ENCODE peak calls at places on chromosomes 13 and 19, in five cellular contexts. One of them, this sample, is unnamed.

GRCh38 chr19:45523642-45524256 is 16.5 kb downstream of the VASP start:
- DNase-seq in fibroblast of lung: peak; percentile 62
- DNase-seq in hepatocyte: peak; percentile 88
- DNase-seq in T-helper 2 cell treated with Interferon-gamma antibody and Interleukin-4, amounts not matched to agents 5 μg/mL and 100 μg/mL, for 36 hours: peak; percentile 72
- DNase-seq in left ventricle myocardium inferior: peak; percentile 72
- DNase-seq in this sample: peak; percentile 69

GRCh38 chr13:64052526-64052925 is 2636.9 kb upstream of the PCDH20 start:
- DNase-seq in fibroblast of lung: no peak
- DNase-seq in hepatocyte: no peak
- DNase-seq in T-helper 2 cell treated with Interferon-gamma antibody and Interleukin-4, amounts not matched to agents 5 μg/mL and 100 μg/mL, for 36 hours: no peak
- DNase-seq in left ventricle myocardium inferior: no peak
- DNase-seq in this sample: no peak

GRCh38 chr19:15199652-15200574 is 882 bp downstream of the NOTCH3 start:
- DNase-seq in fibroblast of lung: peak; percentile 37
- DNase-seq in hepatocyte: peak; percentile 82
- DNase-seq in T-helper 2 cell treated with Interferon-gamma antibody and Interleukin-4, amounts not matched to agents 5 μg/mL and 100 μg/mL, for 36 hours: no peak
- DNase-seq in left ventricle myocardium inferior: no peak
- DNase-seq in this sample: no peak

GRCh38 chr13:103099894-103100293 is 33.7 kb upstream of the SLC10A2 start:
- DNase-seq in fibroblast of lung: no peak
- DNase-seq in hepatocyte: no peak
- DNase-seq in T-helper 2 cell treated with Interferon-gamma antibody and Interleukin-4, amounts not matched to agents 5 μg/mL and 100 μg/mL, for 36 hours: no peak
- DNase-seq in left ventricle myocardium inferior: no peak
- DNase-seq in this sample: no peak

GRCh38 chr19:7505288-7505681 is 10.6 kb upstream of the ZNF358 start:
- DNase-seq in fibroblast of lung: no peak
- DNase-seq in hepatocyte: no peak
- DNase-seq in T-helper 2 cell treated with Interferon-gamma antibody and Interleukin-4, amounts not matched to agents 5 μg/mL and 100 μg/mL, for 36 hours: no peak
- DNase-seq in left ventricle myocardium inferior: no peak
- DNase-seq in this sample: no peak

GRCh38 chr13:24161980-24162517 is 1.5 kb downstream of the SPATA13 start:
- DNase-seq in fibroblast of lung: no peak
- DNase-seq in hepatocyte: no peak
- DNase-seq in T-helper 2 cell treated with Interferon-gamma antibody and Interleukin-4, amounts not matched to agents 5 μg/mL and 100 μg/mL, for 36 hours: no peak
- DNase-seq in left ventricle myocardium inferior: no peak
- DNase-seq in this sample: no peak

GRCh38 chr13:77507931-77508776 is 27.4 kb upstream of the SCEL start:
- DNase-seq in fibroblast of lung: peak; percentile 97
- DNase-seq in hepatocyte: no peak
- DNase-seq in T-helper 2 cell treated with Interferon-gamma antibody and Interleukin-4, amounts not matched to agents 5 μg/mL and 100 μg/mL, for 36 hours: no peak
- DNase-seq in left ventricle myocardium inferior: no peak
- DNase-seq in this sample: peak; percentile 98

GRCh38 chr13:48252176-48252575 is 19.2 kb downstream of the ITM2B start:
- DNase-seq in fibroblast of lung: no peak
- DNase-seq in hepatocyte: no peak
- DNase-seq in T-helper 2 cell treated with Interferon-gamma antibody and Interleukin-4, amounts not matched to agents 5 μg/mL and 100 μg/mL, for 36 hours: no peak
- DNase-seq in left ventricle myocardium inferior: no peak
- DNase-seq in this sample: no peak

GRCh38 chr19:46355991-46356669 is 9.2 kb downstream of the PPP5C start:
- DNase-seq in fibroblast of lung: no peak
- DNase-seq in hepatocyte: no peak
- DNase-seq in T-helper 2 cell treated with Interferon-gamma antibody and Interleukin-4, amounts not matched to agents 5 μg/mL and 100 μg/mL, for 36 hours: no peak
- DNase-seq in left ventricle myocardium inferior: no peak
- DNase-seq in this sample: no peak

GRCh38 chr13:83879431-83880171 is 2.7 kb downstream of the SLITRK1 start:
- DNase-seq in fibroblast of lung: peak; percentile 24
- DNase-seq in hepatocyte: peak; percentile 5
- DNase-seq in T-helper 2 cell treated with Interferon-gamma antibody and Interleukin-4, amounts not matched to agents 5 μg/mL and 100 μg/mL, for 36 hours: no peak
- DNase-seq in left ventricle myocardium inferior: no peak
- DNase-seq in this sample: no peak

GRCh38 chr19:12774588-12775555 is at the start of gene HOOK2:
- DNase-seq in fibroblast of lung: no peak
- DNase-seq in hepatocyte: peak; percentile 98
- DNase-seq in T-helper 2 cell treated with Interferon-gamma antibody and Interleukin-4, amounts not matched to agents 5 μg/mL and 100 μg/mL, for 36 hours: no peak
- DNase-seq in left ventricle myocardium inferior: no peak
- DNase-seq in this sample: no peak

GRCh38 chr19:21498651-21499050 is 6.8 kb upstream of the ZNF429 start:
- DNase-seq in fibroblast of lung: peak; percentile 15
- DNase-seq in hepatocyte: no peak
- DNase-seq in T-helper 2 cell treated with Interferon-gamma antibody and Interleukin-4, amounts not matched to agents 5 μg/mL and 100 μg/mL, for 36 hours: no peak
- DNase-seq in left ventricle myocardium inferior: no peak
- DNase-seq in this sample: no peak

GRCh38 chr13:53784331-53784730 is 755.7 kb downstream of the OLFM4 start:
- DNase-seq in fibroblast of lung: no peak
- DNase-seq in hepatocyte: no peak
- DNase-seq in T-helper 2 cell treated with Interferon-gamma antibody and Interleukin-4, amounts not matched to agents 5 μg/mL and 100 μg/mL, for 36 hours: no peak
- DNase-seq in left ventricle myocardium inferior: no peak
- DNase-seq in this sample: no peak

GRCh38 chr13:62209539-62209938 is 793.9 kb upstream of the PCDH20 start:
- DNase-seq in fibroblast of lung: no peak
- DNase-seq in hepatocyte: no peak
- DNase-seq in T-helper 2 cell treated with Interferon-gamma antibody and Interleukin-4, amounts not matched to agents 5 μg/mL and 100 μg/mL, for 36 hours: no peak
- DNase-seq in left ventricle myocardium inferior: no peak
- DNase-seq in this sample: no peak

GRCh38 chr19:2478756-2479555 is 3.0 kb downstream of the GADD45B start:
- DNase-seq in fibroblast of lung: peak; percentile 74
- DNase-seq in hepatocyte: peak; percentile 85
- DNase-seq in T-helper 2 cell treated with Interferon-gamma antibody and Interleukin-4, amounts not matched to agents 5 μg/mL and 100 μg/mL, for 36 hours: peak; percentile 78
- DNase-seq in left ventricle myocardium inferior: peak; percentile 84
- DNase-seq in this sample: peak; percentile 29

GRCh38 chr19:1700733-1701663 is 48.6 kb upstream of the TCF3 start:
- DNase-seq in fibroblast of lung: no peak
- DNase-seq in hepatocyte: no peak
- DNase-seq in T-helper 2 cell treated with Interferon-gamma antibody and Interleukin-4, amounts not matched to agents 5 μg/mL and 100 μg/mL, for 36 hours: no peak
- DNase-seq in left ventricle myocardium inferior: no peak
- DNase-seq in this sample: no peak

GRCh38 chr13:30079501-30079900 is 227.8 kb downstream of the KATNAL1 start:
- DNase-seq in fibroblast of lung: no peak
- DNase-seq in hepatocyte: no peak
- DNase-seq in T-helper 2 cell treated with Interferon-gamma antibody and Interleukin-4, amounts not matched to agents 5 μg/mL and 100 μg/mL, for 36 hours: no peak
- DNase-seq in left ventricle myocardium inferior: no peak
- DNase-seq in this sample: no peak

GRCh38 chr13:40101708-40102359 is 446.4 kb downstream of the COG6 start:
- DNase-seq in fibroblast of lung: no peak
- DNase-seq in hepatocyte: no peak
- DNase-seq in T-helper 2 cell treated with Interferon-gamma antibody and Interleukin-4, amounts not matched to agents 5 μg/mL and 100 μg/mL, for 36 hours: peak; percentile 68
- DNase-seq in left ventricle myocardium inferior: no peak
- DNase-seq in this sample: no peak

GRCh38 chr13:27918041-27918917 is 1.5 kb upstream of the PDX1 start:
- DNase-seq in fibroblast of lung: no peak
- DNase-seq in hepatocyte: no peak
- DNase-seq in T-helper 2 cell treated with Interferon-gamma antibody and Interleukin-4, amounts not matched to agents 5 μg/mL and 100 μg/mL, for 36 hours: no peak
- DNase-seq in left ventricle myocardium inferior: no peak
- DNase-seq in this sample: no peak

GRCh38 chr13:46552302-46552680 is 679 bp upstream of the LRCH1 start:
- DNase-seq in fibroblast of lung: no peak
- DNase-seq in hepatocyte: no peak
- DNase-seq in T-helper 2 cell treated with Interferon-gamma antibody and Interleukin-4, amounts not matched to agents 5 μg/mL and 100 μg/mL, for 36 hours: no peak
- DNase-seq in left ventricle myocardium inferior: no peak
- DNase-seq in this sample: no peak

GRCh38 chr19:30799854-30800755 is 427.9 kb downstream of the ZNF536 start:
- DNase-seq in fibroblast of lung: no peak
- DNase-seq in hepatocyte: peak; percentile 62
- DNase-seq in T-helper 2 cell treated with Interferon-gamma antibody and Interleukin-4, amounts not matched to agents 5 μg/mL and 100 μg/mL, for 36 hours: no peak
- DNase-seq in left ventricle myocardium inferior: peak; percentile 44
- DNase-seq in this sample: peak; percentile 17

GRCh38 chr13:74306496-74306895 is 172.3 kb upstream of the KLF12 start:
- DNase-seq in fibroblast of lung: peak; percentile 40
- DNase-seq in hepatocyte: no peak
- DNase-seq in T-helper 2 cell treated with Interferon-gamma antibody and Interleukin-4, amounts not matched to agents 5 μg/mL and 100 μg/mL, for 36 hours: no peak
- DNase-seq in left ventricle myocardium inferior: no peak
- DNase-seq in this sample: no peak

GRCh38 chr13:67568205-67568604 is 338.1 kb upstream of the PCDH9 start:
- DNase-seq in fibroblast of lung: no peak
- DNase-seq in hepatocyte: no peak
- DNase-seq in T-helper 2 cell treated with Interferon-gamma antibody and Interleukin-4, amounts not matched to agents 5 μg/mL and 100 μg/mL, for 36 hours: no peak
- DNase-seq in left ventricle myocardium inferior: no peak
- DNase-seq in this sample: no peak

This sample was measured in kidney glomerular epithelial cell.